ENCODE peak calls at places on chromosomes 6 and 20, in four cellular contexts. U, Q, A and C are unnamed samples.

GRCh38 chr6:147392917-147393625 is 115.4 kb upstream of the SAMD5 start:
- DNase-seq in U (no peak), A (no peak), Q (no peak), C (no peak)

GRCh38 chr6:30006170-30007131 is 54.6 kb upstream of the POLR1H start:
- DNase-seq in A (peak; percentile 72), U (no peak), Q (peak; percentile 23), C (no peak)

GRCh38 chr20:57410398-57411323 is 19.5 kb downstream of the RBM38 start:
- DNase-seq in U (no peak), A (no peak), Q (no peak), C (no peak)

GRCh38 chr6:80341330-80341729 is 234.9 kb downstream of the BCKDHB start:
- DNase-seq in U (peak; percentile 76), A (no peak), Q (no peak), C (peak; percentile 3)

GRCh38 chr6:169701218-169701952 is 444 bp downstream of the WDR27 start:
- DNase-seq in A (no peak), U (no peak), Q (no peak), C (no peak)

GRCh38 chr6:97437087-97437486 is 154.1 kb upstream of the MMS22L start:
- DNase-seq in U (peak; percentile 22), A (no peak), Q (no peak), C (no peak)

GRCh38 chr20:37630161-37630560 is 63.7 kb upstream of the CTNNBL1 start:
- DNase-seq in U (no peak), Q (no peak), A (no peak), C (no peak)

GRCh38 chr6:54805077-54805476 is 41.5 kb upstream of the FAM83B start:
- DNase-seq in A (no peak), U (peak; percentile 45), Q (no peak), C (no peak)

GRCh38 chr20:51541189-51542032 is 1.1 kb downstream of the NFATC2 start:
- DNase-seq in Q (peak; percentile 66), U (peak; percentile 63), A (peak; percentile 82), C (no peak)

GRCh38 chr20:31936430-31936829 is 15.4 kb downstream of the PDRG1 start:
- DNase-seq in A (no peak), Q (no peak), U (no peak), C (no peak)

GRCh38 chr6:90715093-90715655 is 128.3 kb upstream of the MAP3K7 start:
- DNase-seq in U (peak; percentile 32), A (no peak), Q (no peak), C (no peak)

GRCh38 chr6:125310994-125311649 is 9.4 kb upstream of the HDDC2 start:
- DNase-seq in Q (no peak), U (peak; percentile 48), A (no peak), C (no peak)
- TF ChIP-seq CTCF in Q (peak; percentile 71), U (peak; percentile 72), A (peak; percentile 75), C (peak; percentile 75)

DNA sequence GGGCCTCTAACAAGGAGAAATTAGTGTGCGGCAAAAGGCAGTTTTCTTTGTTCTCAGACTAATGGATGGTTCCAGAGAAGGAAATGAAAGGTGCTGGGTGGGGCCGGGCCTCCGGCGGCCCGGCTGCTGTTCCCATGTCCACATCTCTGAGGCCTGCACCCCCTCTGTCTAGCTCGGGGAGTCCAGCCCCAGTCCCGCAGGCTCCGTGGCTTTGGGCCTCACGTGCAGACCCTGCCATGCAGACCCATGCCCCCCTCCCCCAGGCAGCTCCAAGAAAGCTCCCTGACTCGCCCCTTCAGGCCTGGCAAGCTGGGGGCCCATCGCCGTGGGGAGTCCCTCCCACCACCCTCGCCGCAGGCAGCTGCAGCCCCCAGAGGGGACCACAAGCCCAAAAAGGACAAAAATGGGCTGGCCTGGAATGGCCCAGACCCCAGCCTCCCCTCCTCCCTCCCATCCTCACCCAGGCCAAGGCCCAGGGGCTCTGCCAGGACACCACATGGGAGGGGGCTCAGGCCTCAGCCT is 35.7 kb upstream of the MRGBP start:
- DNase-seq in A (peak; percentile 48), Q (no peak), U (no peak), C (no peak)
- H3K27me3 ChIP-seq in A (peaks cover 34% of the 10 kb centered on the region), Q (no peaks in the 10 kb centered on the region), U (no peaks in the 10 kb centered on the region), C (peaks cover 5% of the 10 kb centered on the region)

DNA sequence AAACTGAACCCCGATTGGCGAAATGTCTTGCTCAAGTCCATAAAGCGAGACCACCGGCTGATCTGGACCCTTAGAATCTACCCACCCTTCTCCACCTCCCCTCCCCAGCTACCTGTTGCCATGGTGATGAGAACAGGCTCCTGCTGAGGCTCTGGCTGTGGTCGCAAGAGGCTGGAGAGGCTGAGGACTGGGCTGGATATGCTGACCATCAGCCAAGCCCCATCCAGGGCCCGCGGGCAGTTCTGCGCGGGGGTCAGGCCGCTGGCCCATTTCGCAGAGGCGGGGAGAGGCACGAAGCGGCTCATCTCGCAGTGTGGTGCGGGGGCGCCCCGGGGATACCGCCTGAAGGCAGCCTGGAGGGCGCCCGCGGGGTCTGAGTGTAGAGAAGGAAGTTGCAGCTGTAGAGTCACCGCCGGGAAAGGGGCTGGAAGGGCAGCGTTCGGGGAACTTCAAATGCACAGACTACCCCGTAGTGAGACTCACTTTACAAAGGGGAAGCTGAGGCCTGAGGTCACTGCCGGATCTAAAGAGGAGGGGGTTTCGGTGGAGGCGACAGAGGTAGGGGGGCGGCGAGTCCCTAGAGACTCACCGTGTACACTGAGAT is 671 bp downstream of the TAPBP start:
- DNase-seq in A (peak; percentile 78), Q (no peak), U (peak; percentile 36), C (no peak)
- H3K4me3 ChIP-seq in A (peak overlapping the region; percentile 97), Q (peak overlapping the region; percentile 92), U (peak overlapping the region; percentile 70), C (peak overlapping the region; percentile 73)

DNA sequence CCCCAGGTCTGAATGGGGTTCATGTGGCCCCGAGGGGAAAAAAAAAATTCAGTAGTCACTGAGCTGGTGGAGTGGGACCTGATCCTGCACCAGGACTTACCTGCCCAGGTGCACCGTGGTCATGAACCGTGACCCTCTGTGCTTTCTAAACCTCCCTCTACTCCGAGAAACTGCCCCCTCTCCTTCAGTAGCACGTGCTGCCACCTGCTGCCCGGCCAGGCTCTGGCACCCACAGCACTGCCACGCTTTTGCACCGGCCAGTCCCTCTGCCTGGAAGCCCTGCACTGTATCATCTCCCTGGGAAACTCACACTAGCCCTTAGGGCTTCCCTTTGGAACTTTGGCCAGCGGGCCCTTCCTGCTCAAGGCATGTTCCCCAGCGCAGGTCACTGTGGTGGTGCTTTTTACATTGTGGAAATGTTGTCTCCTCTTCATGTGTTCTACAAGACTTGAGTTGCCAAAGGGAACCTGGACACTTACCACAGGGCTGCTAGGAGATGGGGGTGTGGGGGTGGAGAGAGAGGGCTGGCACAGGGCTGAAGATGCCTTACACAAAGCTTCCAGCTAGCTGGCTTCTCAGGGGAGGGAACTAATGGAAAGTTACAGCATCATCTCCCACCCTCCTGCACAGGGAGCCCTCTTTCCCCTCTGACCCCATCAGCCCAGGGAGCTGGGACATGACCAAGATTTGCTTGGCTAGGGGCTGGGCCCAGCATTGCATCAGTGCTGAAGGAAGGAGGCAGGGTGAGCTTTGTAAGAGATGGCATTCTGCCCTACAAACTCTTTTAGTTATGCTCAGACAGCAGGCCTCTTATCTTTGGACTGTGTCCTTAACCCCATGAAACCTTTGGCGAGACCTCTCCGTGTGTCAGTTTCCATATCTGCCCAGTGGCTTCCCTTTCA is 2.5 kb upstream of the PTPRT start:
- DNase-seq in A (no peak), U (no peak), Q (no peak), C (no peak)
- TF ChIP-seq CTCF in A (no peak), U (no peak), Q (peak; percentile 71), C (peak; percentile 48)

GRCh38 chr6:138337076-138337475 is 40.6 kb upstream of the SMIM28 start:
- DNase-seq in A (no peak), Q (no peak), U (no peak), C (no peak)
- H3K27me3 ChIP-seq in A (no peaks in the 10 kb centered on the region), Q (no peaks in the 10 kb centered on the region), U (no peaks in the 10 kb centered on the region), C (no peaks in the 10 kb centered on the region)

DNA sequence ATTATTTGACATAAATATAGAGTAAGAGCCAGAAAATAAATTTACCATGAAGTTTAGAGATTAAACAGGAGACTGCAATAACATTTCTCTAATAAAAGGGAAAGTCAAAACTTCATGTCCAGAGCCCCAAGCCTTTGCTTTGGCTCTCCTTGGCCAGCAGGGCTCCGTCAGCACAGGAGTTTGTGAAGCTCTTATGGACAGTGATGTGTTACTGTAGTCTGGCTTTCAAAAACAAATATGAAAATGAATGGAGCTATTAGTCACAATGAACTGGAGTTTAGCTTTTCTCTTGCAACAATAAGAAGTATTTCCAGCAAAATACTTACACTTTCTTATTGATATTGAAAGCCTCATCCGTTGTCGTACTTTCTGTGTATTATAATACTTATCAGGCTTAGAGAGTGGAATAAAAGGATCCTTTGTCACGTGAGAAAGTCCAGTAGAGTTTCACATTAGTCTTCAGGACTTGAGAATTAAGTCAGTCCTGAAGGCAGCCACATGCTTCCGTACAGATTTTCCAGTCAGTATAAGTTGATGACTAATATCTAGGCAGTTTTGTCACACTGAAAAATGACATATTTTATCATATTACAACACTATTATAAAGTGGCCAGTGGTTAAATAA is 117.0 kb upstream of the PRL start:
- DNase-seq in A (no peak), Q (no peak), U (peak; percentile 70), C (no peak)
- H3K4me3 ChIP-seq in A (no peak overlapping the region), Q (no peak overlapping the region), U (no peak overlapping the region), C (no peak overlapping the region)

GRCh38 chr6:151054304-151054703 is 185.5 kb upstream of the AKAP12 start:
- DNase-seq in A (no peak), U (peak; percentile 37), Q (no peak), C (no peak)

GRCh38 chr6:151059612-151060095 is 180.1 kb upstream of the AKAP12 start:
- DNase-seq in A (no peak), Q (no peak), U (no peak), C (no peak)

GRCh38 chr6:151058021-151058733 is 181.6 kb upstream of the AKAP12 start:
- DNase-seq in A (peak; percentile 72), U (peak; percentile 27), Q (no peak), C (no peak)

GRCh38 chr6:151060096-151060741 is 179.5 kb upstream of the AKAP12 start:
- DNase-seq in A (no peak), U (peak; percentile 98), Q (no peak), C (peak; percentile 94)

GRCh38 chr6:151056230-151056907 is 183.4 kb upstream of the AKAP12 start:
- DNase-seq in U (no peak), Q (no peak), A (no peak), C (no peak)
- TF ChIP-seq CTCF in U (no peak), Q (no peak), A (no peak), C (no peak)